ENCODE peak calls at places on chromosomes 16 and 17, in four cellular contexts. One of them, this sample, is unnamed. For H3K4me1, the result is how much of the 10 kb centered on the place peaks cover.

GRCh38 chr17:77085916-77086432 is 54.8 kb upstream of the SEC14L1 start:
- DNase-seq in body of pancreas: no peak
- DNase-seq in endodermal cell: no peak
- DNase-seq in SK-N-SH: peak
- DNase-seq in this sample: peak

GRCh38 chr16:57514371-57514770 is 22.0 kb downstream of the CCDC102A start:
- DNase-seq in body of pancreas: no peak
- DNase-seq in endodermal cell: no peak
- DNase-seq in SK-N-SH: no peak
- DNase-seq in this sample: no peak

GRCh38 chr16:67767953-67768352 is 38.4 kb downstream of the RANBP10 start:
- DNase-seq in body of pancreas: no peak
- DNase-seq in endodermal cell: no peak
- DNase-seq in SK-N-SH: no peak
- DNase-seq in this sample: no peak

GRCh38 chr16:11280616-11281522 is at the start of gene PRM1:
- DNase-seq in body of pancreas: no peak
- DNase-seq in endodermal cell: no peak
- DNase-seq in SK-N-SH: no peak
- DNase-seq in this sample: no peak

GRCh38 chr16:28120754-28121153 is 57.2 kb upstream of the GSG1L start:
- DNase-seq in body of pancreas: no peak
- DNase-seq in endodermal cell: no peak
- DNase-seq in SK-N-SH: no peak
- DNase-seq in this sample: no peak

GRCh38 chr16:2830355-2830695 is 222 bp downstream of the ZG16B start:
- DNase-seq in body of pancreas: no peak
- DNase-seq in endodermal cell: no peak
- DNase-seq in SK-N-SH: no peak
- DNase-seq in this sample: no peak

GRCh38 chr17:77889866-77890760 is 68.4 kb upstream of the TNRC6C start:
- DNase-seq in body of pancreas: no peak
- DNase-seq in endodermal cell: no peak
- DNase-seq in SK-N-SH: no peak
- DNase-seq in this sample: no peak

GRCh38 chr17:43021739-43022512 is at the start of gene VAT1:
- DNase-seq in body of pancreas: peak
- DNase-seq in endodermal cell: peak
- DNase-seq in SK-N-SH: peak
- DNase-seq in this sample: peak

GRCh38 chr16:11806721-11807120 is 9.7 kb upstream of the ZC3H7A start:
- DNase-seq in body of pancreas: no peak
- DNase-seq in endodermal cell: no peak
- DNase-seq in SK-N-SH: no peak
- DNase-seq in this sample: no peak

GRCh38 chr17:58310511-58311428 is 17.8 kb downstream of the TSPOAP1 start:
- DNase-seq in body of pancreas: no peak
- DNase-seq in endodermal cell: no peak
- DNase-seq in SK-N-SH: peak
- DNase-seq in this sample: no peak

GRCh38 chr17:63156986-63157385 is 191.0 kb downstream of the TANC2 start:
- DNase-seq in body of pancreas: no peak
- DNase-seq in endodermal cell: no peak
- DNase-seq in SK-N-SH: no peak
- DNase-seq in this sample: no peak

GRCh38 chr16:71807905-71808592 is 585 bp downstream of the AP1G1 start:
- DNase-seq in body of pancreas: peak
- DNase-seq in endodermal cell: peak
- DNase-seq in SK-N-SH: no peak
- DNase-seq in this sample: peak

GRCh38 chr17:32819035-32819434 is 57.9 kb downstream of the MYO1D start:
- DNase-seq in body of pancreas: no peak
- DNase-seq in endodermal cell: no peak
- DNase-seq in SK-N-SH: peak
- DNase-seq in this sample: no peak

GRCh38 chr17:2893422-2893914 is 97.2 kb downstream of the RAP1GAP2 start:
- DNase-seq in body of pancreas: peak
- DNase-seq in endodermal cell: peak
- DNase-seq in SK-N-SH: no peak
- DNase-seq in this sample: no peak

GRCh38 chr17:49121696-49122292 is 10.8 kb upstream of the B4GALNT2 start:
- DNase-seq in body of pancreas: no peak
- DNase-seq in endodermal cell: no peak
- DNase-seq in SK-N-SH: no peak
- DNase-seq in this sample: no peak

GRCh38 chr16:70433456-70434103 is 5.3 kb downstream of the ST3GAL2 start:
- DNase-seq in body of pancreas: no peak
- DNase-seq in endodermal cell: no peak
- DNase-seq in SK-N-SH: peak
- DNase-seq in this sample: peak

GRCh38 chr16:30615358-30616076 is 5.3 kb upstream of the ZNF689 start:
- DNase-seq in body of pancreas: peak
- DNase-seq in endodermal cell: peak
- DNase-seq in SK-N-SH: peak
- DNase-seq in this sample: peak

GRCh38 chr16:23435500-23435899 is 17.5 kb downstream of the COG7 start:
- DNase-seq in body of pancreas: peak
- DNase-seq in endodermal cell: peak
- DNase-seq in SK-N-SH: peak
- DNase-seq in this sample: peak

GRCh38 chr17:83189013-83189672 is 109.7 kb downstream of the METRNL start:
- DNase-seq in body of pancreas: peak
- DNase-seq in endodermal cell: peak
- DNase-seq in SK-N-SH: no peak
- DNase-seq in this sample: no peak

GRCh38 chr17:34519286-34519685 is 60.1 kb upstream of the TMEM132E start:
- DNase-seq in body of pancreas: no peak
- DNase-seq in endodermal cell: peak
- DNase-seq in SK-N-SH: peak
- DNase-seq in this sample: peak

GRCh38 chr17:50537721-50538548 is 5.4 kb downstream of the EPN3 start:
- DNase-seq in body of pancreas: no peak
- DNase-seq in endodermal cell: no peak
- DNase-seq in SK-N-SH: no peak
- DNase-seq in this sample: no peak

GRCh38 chr17:50536683-50537646 is 4.4 kb downstream of the EPN3 start:
- DNase-seq in body of pancreas: no peak
- DNase-seq in endodermal cell: no peak
- DNase-seq in SK-N-SH: no peak
- DNase-seq in this sample: no peak

GRCh38 chr17:50540485-50541401 is 6.2 kb upstream of the SPATA20 start:
- DNase-seq in body of pancreas: no peak
- DNase-seq in endodermal cell: no peak
- DNase-seq in SK-N-SH: no peak
- DNase-seq in this sample: no peak

GRCh38 chr17:50539762-50540440 is 7.1 kb upstream of the SPATA20 start:
- DNase-seq in body of pancreas: no peak
- DNase-seq in endodermal cell: peak
- DNase-seq in SK-N-SH: no peak
- DNase-seq in this sample: no peak

DNA sequence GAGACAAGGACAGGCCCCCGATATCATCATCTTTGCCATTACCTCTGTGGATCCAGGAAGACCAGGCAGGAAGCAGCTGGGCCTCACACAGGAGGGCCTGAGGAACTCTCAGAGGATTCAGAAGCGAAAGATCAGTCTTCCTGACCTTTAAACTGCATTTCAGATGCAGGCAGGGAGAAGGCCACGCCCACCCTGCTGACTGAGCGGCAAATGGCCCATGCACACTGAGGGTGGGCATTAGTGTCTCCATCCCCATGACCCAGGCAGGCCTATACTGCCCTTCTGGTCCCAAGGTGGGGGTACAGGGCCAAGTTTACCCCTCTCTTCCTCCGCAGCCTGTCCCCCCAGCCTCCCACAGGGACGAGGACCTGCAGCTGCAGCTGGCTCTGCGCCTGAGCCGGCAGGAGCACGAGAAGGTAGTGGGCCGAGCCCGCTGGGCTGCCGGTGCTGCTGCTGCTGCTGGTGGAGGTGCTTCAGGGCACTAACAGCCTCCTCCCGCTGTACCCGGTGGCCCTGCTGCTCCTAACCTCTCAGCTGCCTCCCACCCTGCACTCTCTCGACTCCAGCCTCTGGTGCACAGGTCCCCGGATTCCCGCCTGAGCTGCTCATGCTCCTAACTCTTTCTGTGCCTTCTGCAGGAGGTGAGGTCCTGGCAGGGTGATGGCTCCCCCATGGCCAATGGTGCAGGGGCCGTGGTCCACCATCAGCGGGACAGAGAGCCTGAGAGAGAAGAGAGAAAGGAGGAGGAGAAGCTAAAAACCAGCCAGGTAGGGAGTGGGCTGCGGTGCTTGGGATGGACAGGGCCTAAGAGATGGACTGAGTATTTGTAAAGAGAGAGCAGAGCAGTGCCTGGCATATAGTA is 6.2 kb downstream of the EPN3 start:
- DNase-seq in body of pancreas: no peak
- DNase-seq in endodermal cell: peak
- DNase-seq in SK-N-SH: no peak
- DNase-seq in this sample: no peak
- H3K4me1 ChIP-seq in body of pancreas: half or more
- H3K4me1 ChIP-seq in endodermal cell: under half
- H3K4me1 ChIP-seq in SK-N-SH: under half
- H3K4me1 ChIP-seq in this sample: under half

GRCh38 chr17:4836221-4836620 is 3.1 kb downstream of the MINK1 start:
- DNase-seq in body of pancreas: no peak
- DNase-seq in endodermal cell: no peak
- DNase-seq in SK-N-SH: no peak
- DNase-seq in this sample: no peak
- H3K4me1 ChIP-seq in body of pancreas: under half
- H3K4me1 ChIP-seq in endodermal cell: under half
- H3K4me1 ChIP-seq in SK-N-SH: under half
- H3K4me1 ChIP-seq in this sample: under half

DNA sequence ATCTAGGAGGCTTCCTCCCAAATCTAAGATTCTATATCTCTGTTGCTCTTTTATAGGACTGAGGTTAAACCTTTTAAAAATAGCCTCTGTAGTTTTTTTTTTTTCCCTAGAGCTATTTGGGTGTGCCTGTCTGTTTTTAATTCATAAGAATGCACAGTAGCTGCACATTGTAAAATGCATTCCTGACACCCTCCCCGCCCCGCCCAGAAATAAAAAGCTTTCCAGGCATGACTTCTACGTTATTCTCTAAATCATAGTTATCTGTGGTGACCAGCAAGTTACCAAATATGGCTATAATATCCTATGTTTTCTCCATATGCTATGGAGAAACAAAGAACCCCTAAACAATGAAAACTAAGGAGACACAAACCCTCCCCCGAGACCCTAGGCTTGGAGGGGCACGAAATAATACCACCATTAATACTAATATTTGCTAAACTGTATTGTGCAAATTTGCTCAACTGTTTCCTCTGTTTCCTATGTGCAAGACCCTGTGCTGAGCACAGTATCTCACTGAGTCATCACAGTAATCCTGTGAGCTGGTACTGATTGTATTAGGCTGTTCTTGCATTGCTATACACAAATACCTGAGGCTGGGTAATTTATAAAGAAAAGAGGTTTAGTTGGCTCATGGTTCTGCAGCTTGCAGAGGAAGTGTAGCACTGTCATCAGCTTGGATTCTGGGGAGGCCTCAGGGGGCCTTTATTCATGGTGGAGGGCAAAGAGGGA is 388.3 kb downstream of the CA10 start:
- DNase-seq in body of pancreas: no peak
- DNase-seq in endodermal cell: no peak
- DNase-seq in SK-N-SH: no peak
- DNase-seq in this sample: no peak
- H3K4me1 ChIP-seq in body of pancreas: under half
- H3K4me1 ChIP-seq in endodermal cell: under half
- H3K4me1 ChIP-seq in SK-N-SH: under half
- H3K4me1 ChIP-seq in this sample: under half

GRCh38 chr17:40538019-40538935 is 27.0 kb downstream of the CCR7 start:
- DNase-seq in body of pancreas: peak
- DNase-seq in endodermal cell: no peak
- DNase-seq in SK-N-SH: no peak
- DNase-seq in this sample: no peak
- H3K4me1 ChIP-seq in body of pancreas: under half
- H3K4me1 ChIP-seq in endodermal cell: under half
- H3K4me1 ChIP-seq in SK-N-SH: under half
- H3K4me1 ChIP-seq in this sample: under half

DNA sequence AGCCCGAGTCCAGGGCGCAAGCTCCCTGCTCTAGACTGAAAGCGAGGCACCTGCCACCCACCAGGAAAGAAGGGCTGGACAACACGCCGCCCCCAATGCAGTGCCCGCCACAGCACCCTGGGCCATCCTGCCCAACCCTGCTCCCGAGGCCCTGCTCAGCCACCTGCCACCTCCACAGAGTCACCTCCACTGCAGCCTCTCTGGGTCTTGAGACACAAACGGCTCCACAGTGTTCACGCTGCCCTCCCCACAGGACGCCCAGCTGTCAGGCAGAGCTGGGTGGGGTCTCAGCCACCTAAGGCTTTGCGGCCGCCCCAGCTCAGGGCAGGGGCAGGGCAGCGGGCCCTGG is 9.3 kb downstream of the CLCN7 start:
- DNase-seq in body of pancreas: no peak
- DNase-seq in endodermal cell: no peak
- DNase-seq in SK-N-SH: no peak
- DNase-seq in this sample: no peak
- H3K4me1 ChIP-seq in body of pancreas: under half
- H3K4me1 ChIP-seq in endodermal cell: under half
- H3K4me1 ChIP-seq in SK-N-SH: under half
- H3K4me1 ChIP-seq in this sample: under half